ENCODE peak calls at places on chromosomes 2 and 18, in seven cellular contexts. V, K, D, P, G, X and Z are unnamed samples.
A peak's percentile ranks its signal among the peaks of the same experiment; 100 is the strongest.

GRCh38 chr2:40279001-40279400 is 172.9 kb downstream of the SLC8A1 start:
- DNase-seq in V (no peak), K (no peak), D (peak; percentile 50), P (no peak), G (no peak), X (no peak), Z (no peak)

GRCh38 chr2:240229603-240230423 is 89.4 kb upstream of the OTOS start:
- DNase-seq in V (no peak), K (no peak), D (peak; percentile 76), P (no peak), G (no peak), X (no peak), Z (no peak)

GRCh38 chr2:167750675-167751074 is 496.7 kb downstream of the STK39 start:
- DNase-seq in V (no peak), K (no peak), D (no peak), P (no peak), G (no peak), X (no peak), Z (no peak)

GRCh38 chr2:160208662-160209229 is 8.7 kb upstream of the ITGB6 start:
- DNase-seq in V (no peak), K (no peak), D (no peak), P (no peak), G (no peak), X (no peak), Z (no peak)

GRCh38 chr2:10977003-10977402 is 65.3 kb downstream of the KCNF1 start:
- DNase-seq in V (no peak), K (no peak), D (no peak), P (no peak), G (no peak), X (no peak), Z (no peak)

GRCh38 chr2:231565915-231566594 is 26.6 kb upstream of the TEX44 start:
- DNase-seq in V (no peak), K (no peak), D (no peak), P (no peak), G (no peak), X (no peak), Z (no peak)

GRCh38 chr2:170996316-170996715 is 67.3 kb downstream of the GORASP2 start:
- DNase-seq in V (no peak), K (no peak), D (peak; percentile 35), P (no peak), G (no peak), X (no peak), Z (no peak)

GRCh38 chr2:226798422-226799210 is 1.0 kb downstream of the IRS1 start:
- DNase-seq in V (no peak), K (no peak), D (peak; percentile 45), P (no peak), G (no peak), X (no peak), Z (peak; percentile 67)

GRCh38 chr2:226661789-226662545 is 137.7 kb downstream of the IRS1 start:
- DNase-seq in V (no peak), K (no peak), D (peak; percentile 69), P (no peak), G (no peak), X (no peak), Z (no peak)

GRCh38 chr2:170694316-170694715 is 20.8 kb upstream of the SP5 start:
- DNase-seq in V (no peak), K (no peak), D (no peak), P (no peak), G (no peak), X (no peak), Z (no peak)

GRCh38 chr18:36672437-36673344 is 156.1 kb downstream of the TPGS2 start:
- DNase-seq in V (no peak), K (peak; percentile 77), D (peak; percentile 72), P (no peak), G (no peak), X (no peak), Z (no peak)

GRCh38 chr2:72113847-72114692 is 33.6 kb downstream of the CYP26B1 start:
- DNase-seq in V (no peak), K (no peak), D (no peak), P (no peak), G (no peak), X (no peak), Z (no peak)